ENCODE peak calls at places on chromosomes 6 and 20, in five cellular contexts. K is HAP-1; Z is mucosa of descending colon; T is cardiac muscle cell; E is CD4-positive, alpha-beta memory T cell. S is an unnamed sample. For H3K4me1, the result is how much of the 10 kb centered on the place peaks cover.

GRCh38 chr6:75167426-75167825 is 38.4 kb downstream of the COL12A1 start:
- DNase-seq in K (no peak), Z (no peak), T (no peak), E (no peak), S (no peak)

GRCh38 chr6:163457637-163458561 is 43.4 kb downstream of the QKI start:
- DNase-seq in K (no peak), Z (no peak), T (peak), E (no peak), S (no peak)

GRCh38 chr20:36754656-36755222 is 8.8 kb upstream of the NDRG3 start:
- DNase-seq in K (peak), Z (no peak), T (peak), E (peak), S (no peak)

GRCh38 chr6:11952291-11952690 is 59.8 kb upstream of the HIVEP1 start:
- DNase-seq in K (no peak), Z (no peak), T (no peak), E (no peak), S (no peak)

GRCh38 chr6:101847690-101848089 is 454.2 kb downstream of the GRIK2 start:
- DNase-seq in K (no peak), Z (no peak), T (no peak), E (no peak), S (no peak)

GRCh38 chr20:57779401-57780003 is 69.7 kb upstream of the PMEPA1 start:
- DNase-seq in K (no peak), Z (no peak), T (no peak), E (no peak), S (no peak)

GRCh38 chr20:56708991-56709390 is 79.9 kb downstream of the TFAP2C start:
- DNase-seq in K (no peak), Z (no peak), T (no peak), E (no peak), S (no peak)

GRCh38 chr6:102501615-102502014 is 1108.1 kb downstream of the GRIK2 start:
- DNase-seq in K (no peak), Z (no peak), T (no peak), E (no peak), S (no peak)

GRCh38 chr6:49453221-49453620 is 9.8 kb downstream of the MMUT start:
- DNase-seq in K (no peak), Z (no peak), T (peak), E (peak), S (no peak)

GRCh38 chr6:143099647-143100046 is 39.0 kb downstream of the AIG1 start:
- DNase-seq in K (peak), Z (no peak), T (no peak), E (no peak), S (no peak)

GRCh38 chr6:99119109-99120031 is 171.6 kb upstream of the FBXL4 start:
- DNase-seq in K (peak), Z (no peak), T (peak), E (peak), S (no peak)

GRCh38 chr6:27088068-27088467 is 159.4 kb upstream of the PRSS16 start:
- DNase-seq in K (no peak), Z (no peak), T (no peak), E (no peak), S (no peak)

GRCh38 chr6:161439093-161439492 is 165.2 kb upstream of the AGPAT4 start:
- DNase-seq in K (no peak), Z (no peak), T (no peak), E (no peak), S (peak)

GRCh38 chr6:130307752-130308361 is 58.0 kb upstream of the TMEM200A start:
- DNase-seq in K (no peak), Z (no peak), T (no peak), E (no peak), S (no peak)

GRCh38 chr6:27441001-27441400 is 31.9 kb downstream of the ZNF184 start:
- DNase-seq in K (no peak), Z (no peak), T (no peak), E (no peak), S (no peak)

GRCh38 chr6:34601706-34602105 is 45.6 kb upstream of the SPDEF start:
- DNase-seq in K (no peak), Z (no peak), T (no peak), E (no peak), S (no peak)

GRCh38 chr6:53497905-53498304 is 47.0 kb downstream of the GCLC start:
- DNase-seq in K (no peak), Z (no peak), T (no peak), E (no peak), S (no peak)

GRCh38 chr20:60253471-60253870 is 295.2 kb downstream of the CDH26 start:
- DNase-seq in K (no peak), Z (no peak), T (no peak), E (no peak), S (no peak)

GRCh38 chr20:63174309-63175030 is 41.5 kb downstream of the YTHDF1 start:
- DNase-seq in K (no peak), Z (no peak), T (no peak), E (no peak), S (no peak)

GRCh38 chr6:92052513-92052912 is 1366.8 kb downstream of the EPHA7 start:
- DNase-seq in K (no peak), Z (no peak), T (no peak), E (no peak), S (no peak)

GRCh38 chr6:24919404-24919892 is 16.3 kb downstream of the RIPOR2 start:
- DNase-seq in K (no peak), Z (no peak), T (no peak), E (no peak), S (no peak)

GRCh38 chr20:32436142-32436861 is 78.2 kb downstream of the ASXL1 start:
- DNase-seq in K (no peak), Z (no peak), T (no peak), E (no peak), S (no peak)

GRCh38 chr6:106591111-106591825 is 38.0 kb downstream of the RTN4IP1 start:
- DNase-seq in K (no peak), Z (no peak), T (no peak), E (no peak), S (no peak)

GRCh38 chr6:100230115-100230975 is 234.4 kb downstream of the SIM1 start:
- DNase-seq in K (no peak), Z (no peak), T (no peak), E (no peak), S (no peak)

GRCh38 chr6:149482542-149483261 is 2.1 kb downstream of the ZC3H12D start:
- DNase-seq in K (no peak), Z (no peak), T (no peak), E (no peak), S (no peak)

GRCh38 chr6:111423960-111424846 is 58.8 kb downstream of the REV3L start:
- DNase-seq in K (no peak), Z (no peak), T (peak), E (no peak), S (peak)

GRCh38 chr6:155883741-155884140 is 428.1 kb upstream of the NOX3 start:
- DNase-seq in K (no peak), Z (no peak), T (no peak), E (no peak), S (no peak)

GRCh38 chr6:14126250-14126649 is 8.7 kb downstream of the CD83 start:
- DNase-seq in K (no peak), Z (no peak), T (no peak), E (no peak), S (no peak)

GRCh38 chr6:9398794-9399373 is 963.5 kb upstream of the SLC35B3 start:
- DNase-seq in K (no peak), Z (peak), T (no peak), E (no peak), S (peak)

GRCh38 chr20:62309198-62309944 is 6.6 kb downstream of the ADRM1 start:
- DNase-seq in K (no peak), Z (no peak), T (no peak), E (no peak), S (no peak)

GRCh38 chr6:30206799-30207618 is 6.2 kb downstream of the TRIM26 start:
- DNase-seq in K (no peak), Z (no peak), T (peak), E (no peak), S (no peak)

GRCh38 chr6:15065603-15066002 is 180.3 kb upstream of the JARID2 start:
- DNase-seq in K (peak), Z (no peak), T (no peak), E (no peak), S (no peak)

GRCh38 chr6:35919827-35920751 is 809 bp downstream of the SRPK1 start:
- DNase-seq in K (peak), Z (peak), T (peak), E (peak), S (peak)

GRCh38 chr20:24830649-24831048 is 118.4 kb upstream of the CST7 start:
- DNase-seq in K (no peak), Z (no peak), T (no peak), E (no peak), S (no peak)

GRCh38 chr20:12358655-12359009 is 440.9 kb downstream of the BTBD3 start:
- DNase-seq in K (no peak), Z (no peak), T (no peak), E (no peak), S (no peak)

GRCh38 chr20:59571591-59572314 is 32.6 kb upstream of the PHACTR3 start:
- DNase-seq in K (peak), Z (no peak), T (peak), E (peak), S (peak)

GRCh38 chr20:20237093-20237959 is 130.6 kb upstream of the INSM1 start:
- DNase-seq in K (peak), Z (no peak), T (peak), E (no peak), S (no peak)

GRCh38 chr20:18019068-18019467 is 38.6 kb downstream of the OVOL2 start:
- DNase-seq in K (peak), Z (no peak), T (no peak), E (no peak), S (no peak)

GRCh38 chr6:4446982-4447381 is 311.6 kb upstream of the ECI2 start:
- DNase-seq in K (no peak), Z (no peak), T (no peak), E (no peak), S (no peak)
- H3K4me1 ChIP-seq in K (under half), Z (under half), T (under half), E (under half), S (under half)

DNA sequence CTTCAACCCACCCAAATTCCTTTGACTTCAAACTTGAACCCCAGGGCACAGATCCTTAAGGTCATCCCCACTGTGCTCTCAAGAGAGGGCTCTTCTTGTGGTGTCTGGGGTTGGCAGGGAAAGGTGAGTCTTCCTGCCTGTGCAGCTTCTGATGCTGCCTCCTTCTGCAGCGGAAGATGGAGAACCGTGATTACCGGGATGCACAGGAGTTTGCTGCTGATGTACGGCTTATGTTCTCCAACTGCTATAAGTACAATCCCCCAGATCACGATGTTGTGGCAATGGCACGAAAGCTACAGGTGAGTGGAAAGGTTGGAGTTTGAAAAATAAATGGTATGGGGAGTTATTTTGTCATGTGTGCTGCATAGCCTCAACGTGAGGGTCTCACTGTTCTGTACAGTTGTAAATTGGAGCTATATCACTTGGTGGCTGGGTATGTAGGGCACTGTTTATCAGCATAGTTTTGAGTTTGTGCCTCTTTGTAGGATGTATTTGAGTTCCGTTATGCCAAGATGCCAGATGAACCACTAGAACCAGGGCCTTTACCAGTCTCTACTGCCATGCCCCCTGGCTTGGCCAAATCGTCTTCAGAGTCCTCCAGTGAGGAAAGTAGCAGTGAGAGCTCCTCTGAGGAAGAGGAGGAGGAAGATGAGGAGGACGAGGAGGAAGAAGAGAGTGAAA is 9.0 kb downstream of the BRD2 start:
- DNase-seq in K (no peak), Z (no peak), T (no peak), E (no peak), S (no peak)
- H3K4me1 ChIP-seq in K (under half), Z (half or more), T (under half), E (under half), S (under half)

GRCh38 chr6:7730003-7730402 is 4.1 kb downstream of the BMP6 start:
- DNase-seq in K (no peak), Z (no peak), T (no peak), E (no peak), S (no peak)
- H3K4me1 ChIP-seq in K (under half), Z (under half), T (under half), E (under half), S (under half)

GRCh38 chr20:19077370-19078220 is 134.8 kb upstream of the SLC24A3 start:
- DNase-seq in K (no peak), Z (no peak), T (no peak), E (no peak), S (no peak)
- H3K4me1 ChIP-seq in K (under half), Z (under half), T (under half), E (under half), S (under half)

GRCh38 chr6:26022737-26023136 is 60.1 kb downstream of the TRIM38 start:
- DNase-seq in K (no peak), Z (no peak), T (no peak), E (no peak), S (no peak)
- H3K4me1 ChIP-seq in K (under half), Z (under half), T (under half), E (under half), S (under half)

GRCh38 chr6:17968876-17969275 is 18.6 kb downstream of the KIF13A start:
- DNase-seq in K (no peak), Z (no peak), T (no peak), E (no peak), S (no peak)

GRCh38 chr6:17965397-17965796 is 22.0 kb downstream of the KIF13A start:
- DNase-seq in K (no peak), Z (no peak), T (no peak), E (no peak), S (no peak)

GRCh38 chr6:17966451-17966850 is 21.0 kb downstream of the KIF13A start:
- DNase-seq in K (no peak), Z (no peak), T (no peak), E (no peak), S (no peak)

GRCh38 chr6:17967668-17968067 is 19.8 kb downstream of the KIF13A start:
- DNase-seq in K (no peak), Z (no peak), T (no peak), E (no peak), S (no peak)

DNA sequence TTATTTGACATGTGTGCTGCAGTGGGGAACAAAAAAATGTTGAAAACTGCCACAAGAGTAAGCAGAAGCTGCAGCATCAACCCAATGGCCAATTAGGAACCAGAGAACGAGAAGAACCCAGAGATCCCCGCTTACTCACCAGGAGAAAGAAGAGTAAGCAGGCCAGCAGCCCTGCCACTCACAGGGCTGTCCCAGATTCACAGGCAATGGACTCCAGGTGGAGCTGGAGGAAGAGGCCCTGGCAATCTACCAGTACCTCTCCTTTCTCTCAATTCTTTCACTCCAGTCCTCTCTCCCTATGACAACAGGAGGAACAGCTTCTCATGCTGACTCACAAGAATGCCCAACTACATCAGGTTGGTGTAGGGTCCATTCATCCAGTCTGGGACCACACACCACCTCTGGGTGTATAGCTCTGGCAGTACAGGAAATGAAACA is 19.3 kb downstream of the KIF13A start:
- DNase-seq in K (no peak), Z (no peak), T (no peak), E (no peak), S (no peak)
- H3K4me1 ChIP-seq in K (under half), Z (under half), T (under half), E (under half), S (under half)

GRCh38 chr6:16747232-16748027 is 13.8 kb downstream of the ATXN1 start:
- DNase-seq in K (no peak), Z (no peak), T (no peak), E (no peak), S (no peak)
- H3K4me1 ChIP-seq in K (under half), Z (under half), T (under half), E (half or more), S (under half)

S was measured in right cardiac atrium.